ENCODE peak calls at places on chromosomes 2 and 18, in ten cellular contexts. R is stimulated activated effector memory CD8-positive, alpha-beta T cell treated with anti-CD3 and anti-CD28 coated beads, Interleukin-12 subunit alpha, Interleukin-12 subunit beta, amount 100 ng/mL, for 72 hours; V is Right ventricle myocardium inferior; L is stimulated activated CD4-positive, alpha-beta T cell treated with anti-CD3 and anti-CD28 coated beads, Interleukin-2, amount 100 ng/mL, for 48 hours; U is CD4-positive, alpha-beta memory T cell; S is activated CD8-positive, alpha-beta memory T cell treated with anti-CD3 and anti-CD28 coated beads for 24 hours; Z is GM20000; A is activated T-cell treated with anti-CD3 and anti-CD28 coated beads, Interleukin-2, amount 50 U/mL, for 72 hours; Y is testis; D is HS-5. Q is an unnamed sample.
A peak's percentile ranks its signal among the peaks of the same experiment; 100 is the strongest.

GRCh38 chr18:45012286-45012685 is 331.6 kb downstream of the SETBP1 start:
- DNase-seq in L (no peak), U (no peak), A (no peak), D (no peak), Y (no peak), R (no peak), S (no peak), Z (no peak), V (no peak), Q (no peak)

GRCh38 chr2:157067562-157067961 is 189.9 kb upstream of the GALNT5 start:
- DNase-seq in V (no peak), Y (no peak), U (no peak), L (no peak), Z (no peak), S (no peak), R (no peak), D (no peak), A (no peak), Q (no peak)

GRCh38 chr18:34787931-34788532 is 77.9 kb downstream of the DTNA start:
- DNase-seq in S (no peak), U (no peak), V (no peak), R (no peak), A (peak; percentile 19), Z (peak; percentile 42), L (peak; percentile 23), D (no peak), Y (peak; percentile 55), Q (no peak)

GRCh38 chr2:195018462-195018861 is 638.6 kb upstream of the SLC39A10 start:
- DNase-seq in S (no peak), Z (no peak), L (no peak), Y (no peak), V (no peak), A (no peak), R (no peak), D (no peak), U (no peak), Q (no peak)

GRCh38 chr2:72694715-72695496 is 130.9 kb downstream of the EXOC6B start:
- DNase-seq in S (no peak), L (no peak), U (no peak), Y (peak; percentile 30), D (no peak), A (no peak), V (peak; percentile 65), R (no peak), Z (no peak), Q (no peak)

GRCh38 chr2:3532941-3533340 is 13.6 kb upstream of the ADI1 start:
- DNase-seq in R (no peak), Y (no peak), S (no peak), D (no peak), Z (no peak), V (no peak), A (no peak), L (no peak), U (no peak), Q (no peak)

GRCh38 chr2:139142252-139142651 is 362.1 kb upstream of the NXPH2 start:
- DNase-seq in Z (no peak), R (no peak), U (no peak), L (no peak), Y (no peak), V (no peak), A (no peak), S (no peak), D (no peak), Q (no peak)

GRCh38 chr2:8090748-8091700 is 590.8 kb upstream of the ID2 start:
- DNase-seq in A (peak; percentile 81), Z (peak; percentile 11), U (no peak), V (peak; percentile 83), S (peak; percentile 66), R (peak; percentile 20), L (peak; percentile 66), Y (peak; percentile 17), D (peak; percentile 77), Q (no peak)

GRCh38 chr2:148578493-148578884 is 66.1 kb upstream of the EPC2 start:
- DNase-seq in V (no peak), D (no peak), S (no peak), R (no peak), Y (no peak), Z (peak; percentile 32), A (no peak), U (no peak), L (no peak), Q (no peak)

GRCh38 chr18:77059294-77059916 is 73.2 kb downstream of the MBP start:
- DNase-seq in Y (peak; percentile 55), S (no peak), V (no peak), L (no peak), A (peak; percentile 45), Z (peak; percentile 46), U (no peak), R (no peak), D (no peak), Q (no peak)

GRCh38 chr18:48975817-48976649 is 25.3 kb upstream of the SMAD7 start:
- DNase-seq in R (peak; percentile 35), S (peak; percentile 77), U (peak; percentile 58), V (no peak), L (peak; percentile 54), D (no peak), Z (peak; percentile 93), Y (peak; percentile 47), A (peak; percentile 73), Q (no peak)

Q was measured in osteocyte.